ENCODE peak calls at places on chromosomes 1 and 21, in nine cellular contexts. One of them, this sample, is unnamed.

GRCh38 chr1:109901106-109901505 is 9.5 kb upstream of the CSF1 start:
- DNase-seq in aorta: no peak
- DNase-seq in heart left ventricle: no peak
- DNase-seq in upper lobe of left lung: no peak
- DNase-seq in colonic mucosa: no peak
- DNase-seq in mammary epithelial cell: no peak
- DNase-seq in left ventricle myocardium inferior: no peak
- DNase-seq in esophagus squamous epithelium: no peak
- DNase-seq in GM23248: no peak
- DNase-seq in this sample: no peak

GRCh38 chr1:221776495-221777413 is 34.9 kb upstream of the DUSP10 start:
- DNase-seq in esophagus squamous epithelium: no peak
- DNase-seq in left ventricle myocardium inferior: no peak
- DNase-seq in heart left ventricle: no peak
- DNase-seq in GM23248: no peak
- DNase-seq in upper lobe of left lung: no peak
- DNase-seq in aorta: no peak
- DNase-seq in mammary epithelial cell: no peak
- DNase-seq in colonic mucosa: peak; percentile 25
- DNase-seq in this sample: no peak

GRCh38 chr1:88985692-88986091 is 6.7 kb downstream of the KYAT3 start:
- DNase-seq in esophagus squamous epithelium: no peak
- DNase-seq in left ventricle myocardium inferior: no peak
- DNase-seq in GM23248: no peak
- DNase-seq in mammary epithelial cell: peak; percentile 16
- DNase-seq in aorta: no peak
- DNase-seq in heart left ventricle: no peak
- DNase-seq in upper lobe of left lung: no peak
- DNase-seq in colonic mucosa: no peak
- DNase-seq in this sample: no peak

GRCh38 chr1:223331929-223332328 is 32.0 kb downstream of the SUSD4 start:
- DNase-seq in colonic mucosa: no peak
- DNase-seq in left ventricle myocardium inferior: no peak
- DNase-seq in mammary epithelial cell: peak; percentile 55
- DNase-seq in GM23248: peak; percentile 85
- DNase-seq in aorta: no peak
- DNase-seq in esophagus squamous epithelium: no peak
- DNase-seq in heart left ventricle: no peak
- DNase-seq in upper lobe of left lung: no peak
- DNase-seq in this sample: no peak

GRCh38 chr21:31184462-31184861 is 146.2 kb upstream of the KRTAP19-8 start:
- DNase-seq in aorta: no peak
- DNase-seq in colonic mucosa: no peak
- DNase-seq in mammary epithelial cell: no peak
- DNase-seq in left ventricle myocardium inferior: no peak
- DNase-seq in GM23248: no peak
- DNase-seq in upper lobe of left lung: no peak
- DNase-seq in heart left ventricle: no peak
- DNase-seq in esophagus squamous epithelium: no peak
- DNase-seq in this sample: peak; percentile 50

GRCh38 chr1:55803429-55803828 is 588.3 kb upstream of the USP24 start:
- DNase-seq in mammary epithelial cell: no peak
- DNase-seq in aorta: no peak
- DNase-seq in heart left ventricle: no peak
- DNase-seq in GM23248: no peak
- DNase-seq in esophagus squamous epithelium: no peak
- DNase-seq in colonic mucosa: no peak
- DNase-seq in left ventricle myocardium inferior: no peak
- DNase-seq in upper lobe of left lung: no peak
- DNase-seq in this sample: no peak

GRCh38 chr1:78667939-78668338 is 18.3 kb downstream of the IFI44 start:
- DNase-seq in mammary epithelial cell: no peak
- DNase-seq in aorta: no peak
- DNase-seq in GM23248: no peak
- DNase-seq in heart left ventricle: no peak
- DNase-seq in left ventricle myocardium inferior: no peak
- DNase-seq in upper lobe of left lung: no peak
- DNase-seq in esophagus squamous epithelium: no peak
- DNase-seq in colonic mucosa: no peak
- DNase-seq in this sample: no peak

GRCh38 chr1:232184561-232185530 is 445.1 kb downstream of the SIPA1L2 start:
- DNase-seq in left ventricle myocardium inferior: no peak
- DNase-seq in GM23248: no peak
- DNase-seq in mammary epithelial cell: no peak
- DNase-seq in colonic mucosa: no peak
- DNase-seq in esophagus squamous epithelium: no peak
- DNase-seq in aorta: no peak
- DNase-seq in heart left ventricle: no peak
- DNase-seq in upper lobe of left lung: no peak
- DNase-seq in this sample: no peak

GRCh38 chr1:206937437-206937836 is 8.8 kb downstream of the PIGR start:
- DNase-seq in heart left ventricle: no peak
- DNase-seq in mammary epithelial cell: no peak
- DNase-seq in aorta: no peak
- DNase-seq in GM23248: no peak
- DNase-seq in left ventricle myocardium inferior: no peak
- DNase-seq in colonic mucosa: no peak
- DNase-seq in upper lobe of left lung: no peak
- DNase-seq in esophagus squamous epithelium: no peak
- DNase-seq in this sample: no peak

GRCh38 chr1:152654110-152654509 is 9.1 kb upstream of the LCE2D start:
- DNase-seq in colonic mucosa: peak; percentile 72
- DNase-seq in mammary epithelial cell: peak; percentile 54
- DNase-seq in esophagus squamous epithelium: no peak
- DNase-seq in left ventricle myocardium inferior: no peak
- DNase-seq in aorta: no peak
- DNase-seq in upper lobe of left lung: no peak
- DNase-seq in GM23248: peak; percentile 74
- DNase-seq in heart left ventricle: no peak
- DNase-seq in this sample: no peak

DNA sequence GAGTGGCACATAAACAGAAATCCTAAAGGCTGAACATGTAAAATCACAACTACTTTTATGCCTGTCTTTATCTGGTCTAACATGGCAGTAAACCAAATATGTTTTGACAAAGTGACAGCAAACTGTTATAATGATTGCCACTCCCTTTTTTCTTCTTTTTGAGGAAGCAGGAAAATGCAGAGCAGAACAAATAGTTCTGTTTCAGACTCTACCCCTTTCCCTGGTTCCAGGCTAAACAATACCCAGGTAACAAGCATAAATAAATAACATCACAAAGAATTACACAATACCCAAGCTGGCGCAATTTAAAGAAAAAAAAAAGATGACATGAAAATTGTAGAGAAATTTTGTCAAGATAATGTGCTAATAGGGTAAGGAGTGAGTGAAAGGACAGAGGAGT is 24.2 kb upstream of the CCDC181 start:
- DNase-seq in esophagus squamous epithelium: no peak
- DNase-seq in GM23248: no peak
- DNase-seq in colonic mucosa: no peak
- DNase-seq in mammary epithelial cell: no peak
- DNase-seq in aorta: no peak
- DNase-seq in left ventricle myocardium inferior: no peak
- DNase-seq in heart left ventricle: no peak
- DNase-seq in upper lobe of left lung: no peak
- DNase-seq in this sample: no peak
- H3K27ac ChIP-seq in esophagus squamous epithelium: no peak overlapping the region
- H3K27ac ChIP-seq in GM23248: no peak overlapping the region
- H3K27ac ChIP-seq in colonic mucosa: no peak overlapping the region
- H3K27ac ChIP-seq in mammary epithelial cell: no peak overlapping the region
- H3K27ac ChIP-seq in aorta: no peak overlapping the region
- H3K27ac ChIP-seq in left ventricle myocardium inferior: no peak overlapping the region
- H3K27ac ChIP-seq in heart left ventricle: no peak overlapping the region
- H3K27ac ChIP-seq in upper lobe of left lung: no peak overlapping the region
- H3K27ac ChIP-seq in this sample: no peak overlapping the region

GRCh38 chr21:22892757-22893156 is 1894.5 kb downstream of the NCAM2 start:
- DNase-seq in colonic mucosa: no peak
- DNase-seq in aorta: no peak
- DNase-seq in mammary epithelial cell: no peak
- DNase-seq in esophagus squamous epithelium: no peak
- DNase-seq in heart left ventricle: no peak
- DNase-seq in upper lobe of left lung: no peak
- DNase-seq in left ventricle myocardium inferior: no peak
- DNase-seq in GM23248: no peak
- DNase-seq in this sample: no peak

GRCh38 chr21:22900511-22900910 is 1902.3 kb downstream of the NCAM2 start:
- DNase-seq in esophagus squamous epithelium: no peak
- DNase-seq in colonic mucosa: no peak
- DNase-seq in left ventricle myocardium inferior: no peak
- DNase-seq in GM23248: no peak
- DNase-seq in aorta: no peak
- DNase-seq in heart left ventricle: no peak
- DNase-seq in upper lobe of left lung: no peak
- DNase-seq in mammary epithelial cell: no peak
- DNase-seq in this sample: no peak

GRCh38 chr21:22898061-22898460 is 1899.9 kb downstream of the NCAM2 start:
- DNase-seq in upper lobe of left lung: no peak
- DNase-seq in GM23248: no peak
- DNase-seq in colonic mucosa: no peak
- DNase-seq in left ventricle myocardium inferior: no peak
- DNase-seq in esophagus squamous epithelium: no peak
- DNase-seq in heart left ventricle: no peak
- DNase-seq in mammary epithelial cell: no peak
- DNase-seq in aorta: no peak
- DNase-seq in this sample: no peak
- H3K27me3 ChIP-seq in upper lobe of left lung: no peaks in the 10 kb centered on the region
- H3K27me3 ChIP-seq in GM23248: no peaks in the 10 kb centered on the region
- H3K27me3 ChIP-seq in colonic mucosa: no peaks in the 10 kb centered on the region
- H3K27me3 ChIP-seq in left ventricle myocardium inferior: no peaks in the 10 kb centered on the region
- H3K27me3 ChIP-seq in esophagus squamous epithelium: no peaks in the 10 kb centered on the region
- H3K27me3 ChIP-seq in heart left ventricle: no peaks in the 10 kb centered on the region
- H3K27me3 ChIP-seq in mammary epithelial cell: no peaks in the 10 kb centered on the region
- H3K27me3 ChIP-seq in aorta: no peaks in the 10 kb centered on the region
- H3K27me3 ChIP-seq in this sample: no peaks in the 10 kb centered on the region

DNA sequence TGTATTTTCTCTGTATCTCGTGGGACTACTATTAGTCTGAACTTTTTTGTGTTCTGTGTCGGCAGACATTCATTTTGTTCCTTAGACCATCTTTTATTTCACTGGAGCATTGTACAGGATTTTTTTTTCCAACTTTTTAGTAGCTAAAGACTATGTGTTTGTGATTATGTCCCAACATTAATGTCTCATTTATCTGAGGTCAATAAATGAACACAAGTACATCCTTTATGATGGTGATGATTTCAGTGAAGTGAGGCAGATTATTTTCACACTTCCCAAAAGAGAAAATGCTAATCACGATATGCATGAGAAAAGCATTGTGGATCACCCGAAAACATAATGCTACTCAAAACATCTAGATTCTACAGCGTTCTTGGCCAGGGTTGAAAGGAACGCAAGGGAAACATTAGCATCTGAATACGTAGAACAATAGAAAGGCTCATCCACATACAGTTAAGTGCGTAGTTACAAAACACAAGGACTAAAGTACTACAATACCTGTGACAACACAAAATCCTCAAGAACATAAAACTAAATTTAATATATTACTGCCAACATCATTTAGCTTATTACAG is 981.7 kb upstream of the NCAM2 start:
- DNase-seq in left ventricle myocardium inferior: no peak
- DNase-seq in upper lobe of left lung: no peak
- DNase-seq in heart left ventricle: no peak
- DNase-seq in esophagus squamous epithelium: no peak
- DNase-seq in mammary epithelial cell: no peak
- DNase-seq in colonic mucosa: no peak
- DNase-seq in GM23248: no peak
- DNase-seq in aorta: no peak
- DNase-seq in this sample: no peak
- H3K9me3 ChIP-seq in left ventricle myocardium inferior: peaks cover 5% of the 10 kb centered on the region
- H3K9me3 ChIP-seq in upper lobe of left lung: no peaks in the 10 kb centered on the region
- H3K9me3 ChIP-seq in heart left ventricle: no peaks in the 10 kb centered on the region
- H3K9me3 ChIP-seq in esophagus squamous epithelium: no peaks in the 10 kb centered on the region
- H3K9me3 ChIP-seq in mammary epithelial cell: peaks cover 16% of the 10 kb centered on the region
- H3K9me3 ChIP-seq in colonic mucosa: no peaks in the 10 kb centered on the region
- H3K9me3 ChIP-seq in GM23248: no peaks in the 10 kb centered on the region
- H3K9me3 ChIP-seq in aorta: no peaks in the 10 kb centered on the region
- H3K9me3 ChIP-seq in this sample: no peaks in the 10 kb centered on the region

DNA sequence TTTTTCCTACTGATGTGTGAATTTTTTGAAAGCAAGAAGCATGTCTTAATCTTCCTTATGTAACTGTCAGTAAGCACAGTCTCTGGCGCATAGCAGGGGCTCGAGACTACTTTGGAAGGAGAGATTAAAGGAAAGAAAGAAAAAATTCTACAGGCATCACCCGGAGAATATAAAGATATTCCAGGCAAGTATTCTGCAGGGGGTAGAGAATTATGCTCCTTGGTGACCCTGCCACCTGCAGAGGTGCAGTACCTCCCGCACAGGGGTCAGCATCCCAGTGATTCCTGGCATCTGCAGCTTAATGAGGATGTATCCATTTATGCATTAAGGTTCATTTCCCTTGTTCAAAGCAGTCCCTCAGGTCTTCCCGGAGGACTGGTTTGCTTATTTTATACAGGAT is 87.6 kb upstream of the WLS start:
- DNase-seq in upper lobe of left lung: no peak
- DNase-seq in GM23248: no peak
- DNase-seq in colonic mucosa: no peak
- DNase-seq in aorta: no peak
- DNase-seq in esophagus squamous epithelium: no peak
- DNase-seq in mammary epithelial cell: no peak
- DNase-seq in left ventricle myocardium inferior: no peak
- DNase-seq in heart left ventricle: no peak
- DNase-seq in this sample: no peak
- H3K27ac ChIP-seq in upper lobe of left lung: no peak overlapping the region
- H3K27ac ChIP-seq in GM23248: no peak overlapping the region
- H3K27ac ChIP-seq in colonic mucosa: no peak overlapping the region
- H3K27ac ChIP-seq in aorta: no peak overlapping the region
- H3K27ac ChIP-seq in esophagus squamous epithelium: no peak overlapping the region
- H3K27ac ChIP-seq in mammary epithelial cell: no peak overlapping the region
- H3K27ac ChIP-seq in left ventricle myocardium inferior: no peak overlapping the region
- H3K27ac ChIP-seq in heart left ventricle: no peak overlapping the region
- H3K27ac ChIP-seq in this sample: no peak overlapping the region

GRCh38 chr1:201399018-201399351 is at the start of gene LAD1:
- DNase-seq in esophagus squamous epithelium: no peak
- DNase-seq in left ventricle myocardium inferior: no peak
- DNase-seq in mammary epithelial cell: no peak
- DNase-seq in colonic mucosa: no peak
- DNase-seq in heart left ventricle: no peak
- DNase-seq in aorta: no peak
- DNase-seq in upper lobe of left lung: no peak
- DNase-seq in GM23248: no peak
- DNase-seq in this sample: no peak
- H3K27me3 ChIP-seq in esophagus squamous epithelium: peaks cover 39% of the 10 kb centered on the region
- H3K27me3 ChIP-seq in left ventricle myocardium inferior: peaks cover 34% of the 10 kb centered on the region
- H3K27me3 ChIP-seq in mammary epithelial cell: no peaks in the 10 kb centered on the region
- H3K27me3 ChIP-seq in colonic mucosa: peaks cover 5% of the 10 kb centered on the region
- H3K27me3 ChIP-seq in heart left ventricle: peaks cover 17% of the 10 kb centered on the region
- H3K27me3 ChIP-seq in aorta: no peaks in the 10 kb centered on the region
- H3K27me3 ChIP-seq in upper lobe of left lung: peaks cover 11% of the 10 kb centered on the region
- H3K27me3 ChIP-seq in GM23248: peaks cover 59% of the 10 kb centered on the region
- H3K27me3 ChIP-seq in this sample: peaks cover 28% of the 10 kb centered on the region

GRCh38 chr1:41920658-41921057 is 1.9 kb upstream of the HIVEP3 start:
- DNase-seq in upper lobe of left lung: no peak
- DNase-seq in GM23248: peak; percentile 69
- DNase-seq in mammary epithelial cell: peak; percentile 77
- DNase-seq in left ventricle myocardium inferior: no peak
- DNase-seq in heart left ventricle: no peak
- DNase-seq in esophagus squamous epithelium: no peak
- DNase-seq in aorta: no peak
- DNase-seq in colonic mucosa: no peak
- DNase-seq in this sample: no peak
- H3K9me3 ChIP-seq in upper lobe of left lung: no peaks in the 10 kb centered on the region
- H3K9me3 ChIP-seq in GM23248: no peaks in the 10 kb centered on the region
- H3K9me3 ChIP-seq in mammary epithelial cell: no peaks in the 10 kb centered on the region
- H3K9me3 ChIP-seq in left ventricle myocardium inferior: peaks cover 7% of the 10 kb centered on the region
- H3K9me3 ChIP-seq in heart left ventricle: no peaks in the 10 kb centered on the region
- H3K9me3 ChIP-seq in esophagus squamous epithelium: no peaks in the 10 kb centered on the region
- H3K9me3 ChIP-seq in aorta: peaks cover 1% of the 10 kb centered on the region
- H3K9me3 ChIP-seq in colonic mucosa: no peaks in the 10 kb centered on the region
- H3K9me3 ChIP-seq in this sample: no peaks in the 10 kb centered on the region

This sample was measured in CD4-positive, alpha-beta T cell.